ENCODE peak calls at places on chromosome 17, in six cellular contexts. I is GF-D8; Q is T-cell; P is Peyer's patch; C is stimulated activated CD8-positive, alpha-beta memory T cell treated with anti-CD3 and anti-CD28 coated beads, Interleukin-7, amount 100 ng/mL, for 1 hour; B is stimulated activated CD4-positive, alpha-beta T cell treated with anti-CD3 and anti-CD28 coated beads, Interleukin-4, amount 100 ng/mL, for 1 hour. M is an unnamed sample.

GRCh38 chr17:41959336-41960095 is 7.1 kb upstream of the CNP start:
- DNase-seq in I (peak; percentile 44), Q (no peak), P (no peak), C (no peak), B (no peak), M (no peak)

GRCh38 chr17:56230660-56231059 is 77.4 kb downstream of the ANKFN1 start:
- DNase-seq in I (no peak), Q (no peak), P (no peak), C (no peak), B (no peak), M (no peak)

GRCh38 chr17:61411114-61411943 is 11.7 kb downstream of the TBX2 start:
- DNase-seq in I (no peak), Q (no peak), P (peak; percentile 62), C (no peak), B (no peak), M (no peak)

GRCh38 chr17:81287741-81288430 is 7.2 kb downstream of the SLC38A10 start:
- DNase-seq in I (peak; percentile 3), Q (no peak), P (no peak), C (no peak), B (no peak), M (no peak)

GRCh38 chr17:49358638-49359247 is 3.3 kb downstream of the ZNF652 start:
- DNase-seq in I (peak; percentile 9), Q (no peak), P (peak; percentile 48), C (no peak), B (no peak), M (no peak)

GRCh38 chr17:76524598-76525512 is 12.7 kb downstream of the CYGB start:
- DNase-seq in I (no peak), Q (no peak), P (no peak), C (no peak), B (no peak), M (no peak)

GRCh38 chr17:8326591-8327583 is 12.8 kb upstream of the ODF4 start:
- DNase-seq in I (no peak), Q (no peak), P (no peak), C (no peak), B (peak; percentile 10), M (no peak)

GRCh38 chr17:43546317-43547188 is at the start of gene ETV4:
- DNase-seq in I (peak; percentile 39), Q (peak; percentile 84), P (peak; percentile 95), C (peak; percentile 73), B (peak; percentile 92), M (peak; percentile 69)

GRCh38 chr17:14201595-14201994 is 35.1 kb downstream of the CDRT15 start:
- DNase-seq in I (no peak), Q (peak; percentile 76), P (peak; percentile 76), C (no peak), B (peak; percentile 42), M (no peak)

GRCh38 chr17:77373298-77374169 is 232.8 kb downstream of the SEC14L1 start:
- DNase-seq in I (no peak), Q (peak; percentile 38), P (peak; percentile 71), C (no peak), B (peak; percentile 27), M (no peak)

GRCh38 chr17:74276561-74277009 is 2.6 kb downstream of the DNAI2 start:
- DNase-seq in I (no peak), Q (no peak), P (no peak), C (no peak), B (no peak), M (no peak)

GRCh38 chr17:5183410-5183793 is 8.3 kb downstream of the ZNF594 start:
- DNase-seq in I (no peak), Q (no peak), P (no peak), C (no peak), B (no peak), M (no peak)

GRCh38 chr17:77836557-77837041 is 121.9 kb upstream of the TNRC6C start:
- DNase-seq in I (no peak), Q (peak; percentile 38), P (no peak), C (no peak), B (no peak), M (no peak)

GRCh38 chr17:64146418-64147109 is 16.6 kb upstream of the ERN1 start:
- DNase-seq in I (no peak), Q (peak; percentile 48), P (peak; percentile 73), C (peak; percentile 15), B (peak; percentile 58), M (no peak)

GRCh38 chr17:42182927-42183734 is 2.1 kb downstream of the HCRT start:
- DNase-seq in I (no peak), Q (no peak), P (no peak), C (no peak), B (no peak), M (no peak)

GRCh38 chr17:28570716-28571254 is 539 bp downstream of the PIGS start:
- DNase-seq in I (no peak), Q (no peak), P (peak; percentile 78), C (no peak), B (peak; percentile 49), M (peak; percentile 29)

GRCh38 chr17:57342141-57342540 is 85.8 kb downstream of the MSI2 start:
- DNase-seq in I (no peak), Q (no peak), P (no peak), C (no peak), B (no peak), M (no peak)

GRCh38 chr17:70535986-70536385 is 366.7 kb downstream of the KCNJ2 start:
- DNase-seq in I (no peak), Q (no peak), P (no peak), C (no peak), B (no peak), M (no peak)

GRCh38 chr17:980406-981291 is 1.1 kb upstream of the NXN start:
- DNase-seq in I (peak; percentile 9), Q (peak; percentile 78), P (peak; percentile 90), C (peak; percentile 52), B (peak; percentile 68), M (peak; percentile 39)

GRCh38 chr17:75679706-75680201 is 12.6 kb downstream of the SAP30BP start:
- DNase-seq in I (no peak), Q (no peak), P (peak; percentile 74), C (no peak), B (no peak), M (no peak)

GRCh38 chr17:55160501-55160900 is 104.3 kb upstream of the HLF start:
- DNase-seq in I (no peak), Q (no peak), P (no peak), C (no peak), B (no peak), M (no peak)

GRCh38 chr17:3804503-3804931 is 3.5 kb upstream of the ITGAE start:
- DNase-seq in I (no peak), Q (no peak), P (no peak), C (no peak), B (no peak), M (no peak)

GRCh38 chr17:77728022-77728671 is 230.4 kb upstream of the TNRC6C start:
- DNase-seq in I (no peak), Q (no peak), P (no peak), C (no peak), B (no peak), M (no peak)

GRCh38 chr17:19341211-19341631 is 21.3 kb downstream of the B9D1 start:
- DNase-seq in I (no peak), Q (no peak), P (peak; percentile 39), C (no peak), B (no peak), M (no peak)

GRCh38 chr17:47850692-47851573 is at the start of gene SP6:
- DNase-seq in I (no peak), Q (peak; percentile 19), P (peak; percentile 92), C (peak; percentile 37), B (peak; percentile 75), M (peak; percentile 43)

GRCh38 chr17:7060165-7060890 is 16.4 kb upstream of the SLC16A11 start:
- DNase-seq in I (no peak), Q (no peak), P (no peak), C (no peak), B (peak; percentile 43), M (no peak)

GRCh38 chr17:76384987-76385891 is 830 bp downstream of the SPHK1 start:
- DNase-seq in I (no peak), Q (no peak), P (peak; percentile 61), C (no peak), B (peak; percentile 55), M (no peak)

GRCh38 chr17:40000161-40000560 is 15.1 kb upstream of the CSF3 start:
- DNase-seq in I (no peak), Q (no peak), P (no peak), C (no peak), B (no peak), M (no peak)